ENCODE peak calls at places on chromosomes 12 and 14, in six cellular contexts. V is foreskin fibroblast, F is GM12865, U is mesendoderm, B is colonic mucosa, H is Panc1. X is an unnamed sample.

GRCh38 chr12:6069452-6070093 is 54.9 kb downstream of the VWF start:
- DNase-seq in H (no peak), U (no peak), F (no peak), V (peak), B (no peak), X (peak)

GRCh38 chr12:105331805-105332251 is 1.3 kb downstream of the C12orf75 start:
- DNase-seq in H (no peak), U (peak), B (peak), F (peak), V (no peak), X (no peak)

GRCh38 chr12:7107181-7108041 is 1.6 kb downstream of the C1RL start:
- DNase-seq in U (peak), B (no peak), H (no peak), V (no peak), F (peak), X (no peak)

GRCh38 chr12:102174761-102175160 is 22.9 kb downstream of the PMCH start:
- DNase-seq in F (no peak), H (no peak), V (no peak), B (no peak), U (no peak), X (no peak)

GRCh38 chr12:24903305-24904088 is 45.4 kb downstream of the BCAT1 start:
- DNase-seq in U (no peak), B (no peak), H (no peak), V (no peak), F (peak), X (no peak)

GRCh38 chr12:24109381-24110039 is 160.0 kb upstream of the SOX5 start:
- DNase-seq in H (no peak), V (no peak), F (peak), U (peak), B (no peak), X (no peak)

GRCh38 chr14:79544671-79545070 is 666.6 kb downstream of the DIO2 start:
- DNase-seq in H (no peak), V (no peak), B (no peak), U (no peak), F (no peak), X (peak)

GRCh38 chr12:38163442-38163801 is 153.2 kb upstream of the ALG10B start:
- DNase-seq in H (no peak), V (no peak), B (no peak), U (no peak), F (no peak), X (no peak)

GRCh38 chr14:50999726-51000125 is 55.4 kb upstream of the PYGL start:
- DNase-seq in F (no peak), B (no peak), H (no peak), V (no peak), U (no peak), X (no peak)

DNA sequence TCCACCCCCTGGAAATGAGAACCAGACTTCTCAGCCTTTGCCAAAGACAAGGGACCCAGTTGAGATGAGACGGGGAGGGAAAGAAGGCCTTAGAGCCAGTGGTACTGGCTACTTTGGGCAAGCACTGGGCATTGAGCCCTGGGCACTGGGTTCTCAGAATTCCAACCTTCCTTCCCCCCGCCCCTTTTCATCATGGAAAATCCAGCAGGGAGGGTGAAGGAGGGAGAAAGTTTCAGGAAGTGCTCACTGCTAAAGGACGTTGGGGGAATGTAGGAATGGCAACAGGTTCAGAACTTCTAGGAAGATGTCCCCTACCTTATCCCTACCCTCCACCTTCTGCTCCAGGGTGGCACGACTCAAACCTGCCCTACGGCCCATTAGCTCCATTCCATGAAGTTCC is 4.2 kb upstream of the TNS2 start:
- DNase-seq in U (peak), F (no peak), B (peak), V (no peak), H (no peak), X (no peak)
- H3K4me3 ChIP-seq in U (no peak), F (no peak), B (peak), V (peak), H (no peak), X (peak)

GRCh38 chr14:103449762-103450161 is 64.5 kb downstream of the MARK3 start:
- DNase-seq in F (no peak), U (no peak), B (no peak), H (no peak), V (no peak), X (no peak)
- H3K4me3 ChIP-seq in F (no peak), U (no peak), B (no peak), H (no peak), V (no peak), X (no peak)

GRCh38 chr14:75077794-75078193 is 8.4 kb downstream of the ZC2HC1C start:
- DNase-seq in F (no peak), V (no peak), U (no peak), B (no peak), H (no peak), X (no peak)
- H3K4me3 ChIP-seq in F (no peak), V (no peak), U (no peak), B (no peak), H (no peak), X (no peak)

DNA sequence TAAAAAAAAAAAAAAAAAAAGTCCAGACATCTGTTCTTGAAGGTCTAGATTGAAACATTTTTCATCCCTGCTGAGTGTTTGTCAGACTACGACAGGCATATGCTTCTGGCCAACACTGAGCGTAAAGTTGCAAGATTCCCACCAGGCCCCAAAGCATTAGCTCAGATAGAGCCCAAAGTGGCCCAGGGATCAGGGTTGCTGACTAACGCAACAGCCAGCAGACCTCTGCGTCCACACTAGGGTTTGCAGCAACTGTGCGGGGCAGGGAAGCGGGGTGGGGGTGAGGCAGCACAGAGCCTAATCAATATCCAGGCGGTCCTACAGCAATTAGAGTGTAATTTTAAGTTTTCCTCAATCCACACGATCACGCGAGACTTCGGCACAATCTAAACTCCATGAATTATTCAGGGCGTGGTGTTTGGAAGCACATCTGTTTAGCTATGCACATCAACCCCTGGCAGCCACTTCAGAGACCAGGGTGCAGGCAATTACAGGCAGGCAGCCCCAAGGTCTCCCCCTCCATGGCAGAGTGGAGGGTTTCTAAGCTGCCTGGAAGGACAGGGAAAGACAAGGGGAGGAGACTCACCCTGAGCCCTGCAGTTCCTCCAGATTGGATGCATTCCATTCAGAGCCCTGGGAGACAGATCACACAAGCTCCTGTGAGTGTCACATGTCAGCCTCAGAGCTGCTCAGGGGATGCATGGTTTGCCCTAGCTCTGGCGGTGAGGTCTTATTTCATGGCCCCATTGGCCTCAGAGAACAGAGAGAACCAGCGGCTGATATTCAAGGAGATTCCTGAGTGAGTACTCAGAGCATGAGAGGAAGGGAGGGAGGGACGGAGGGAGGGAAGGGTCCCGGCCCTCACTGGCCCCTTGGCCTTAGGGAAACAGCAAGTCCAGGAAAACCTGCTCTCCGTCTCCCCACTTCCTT is 55.4 kb downstream of the SSH1 start:
- DNase-seq in V (peak), H (no peak), F (no peak), B (peak), U (peak), X (peak)
- H3K4me3 ChIP-seq in V (peak), H (no peak), F (no peak), B (no peak), U (no peak), X (peak)

GRCh38 chr14:105420141-105420975 is 731 bp downstream of the MTA1 start:
- DNase-seq in B (no peak), F (no peak), V (no peak), H (no peak), U (no peak), X (no peak)

GRCh38 chr14:105419305-105420091 is at the start of gene MTA1:
- DNase-seq in H (no peak), U (peak), B (peak), V (peak), F (peak), X (no peak)

GRCh38 chr14:105422695-105423487 is 3.3 kb downstream of the MTA1 start:
- DNase-seq in H (no peak), U (no peak), B (no peak), F (no peak), V (no peak), X (no peak)

GRCh38 chr14:105421723-105422615 is 2.3 kb downstream of the MTA1 start:
- DNase-seq in B (no peak), U (no peak), V (no peak), H (no peak), F (peak), X (no peak)

GRCh38 chr14:105420976-105421674 is 1.5 kb downstream of the MTA1 start:
- DNase-seq in F (no peak), H (no peak), U (no peak), V (no peak), B (no peak), X (no peak)
- H3K4me3 ChIP-seq in F (peak), H (peak), U (peak), V (peak), B (peak), X (peak)

GRCh38 chr14:93784878-93785277 is 3.4 kb downstream of the PRIMA1 start:
- DNase-seq in V (no peak), H (no peak), B (no peak), F (no peak), U (no peak), X (no peak)
- H3K4me3 ChIP-seq in V (no peak), H (no peak), B (no peak), F (no peak), U (no peak), X (no peak)

DNA sequence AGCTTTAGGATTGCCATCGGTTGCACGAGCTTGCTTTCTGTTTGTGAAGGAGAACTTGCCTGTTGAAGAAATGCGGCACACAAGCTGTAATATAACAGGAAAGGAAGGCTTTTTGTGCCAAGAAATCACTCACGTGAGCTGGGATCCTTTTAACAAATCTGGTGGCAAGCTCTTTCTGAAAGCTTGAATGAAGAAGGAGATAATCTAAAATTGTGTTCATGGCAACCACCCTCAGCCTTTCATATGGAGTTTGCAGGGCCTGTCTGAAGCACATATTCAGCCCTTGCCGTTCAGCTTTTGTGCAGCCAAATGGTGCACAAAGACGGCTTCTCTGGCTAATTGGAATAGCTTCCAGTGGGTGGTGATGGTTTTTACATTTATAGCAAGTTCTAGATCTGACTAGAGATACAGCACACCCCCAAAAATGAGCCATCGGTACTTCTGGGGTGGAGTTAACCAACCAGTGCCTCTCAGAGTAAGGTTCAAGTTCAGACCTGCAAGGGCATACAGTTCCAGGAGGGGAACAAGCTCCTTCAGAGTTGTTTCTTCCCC is 107.4 kb downstream of the AEBP2 start:
- DNase-seq in U (no peak), H (no peak), V (peak), F (no peak), B (no peak), X (no peak)
- H3K4me3 ChIP-seq in U (no peak), H (no peak), V (no peak), F (no peak), B (no peak), X (no peak)

GRCh38 chr12:103779410-103780092 is 61.5 kb downstream of the NT5DC3 start:
- DNase-seq in F (no peak), V (no peak), U (peak), B (no peak), H (no peak), X (no peak)
- H3K4me3 ChIP-seq in F (no peak), V (no peak), U (no peak), B (no peak), H (no peak), X (no peak)

GRCh38 chr12:114691196-114691595 is 7.2 kb upstream of the TBX3 start:
- DNase-seq in U (no peak), B (no peak), F (no peak), V (no peak), H (no peak), X (no peak)

GRCh38 chr12:114688256-114688845 is 4.4 kb upstream of the TBX3 start:
- DNase-seq in V (no peak), B (no peak), U (no peak), H (no peak), F (no peak), X (no peak)

GRCh38 chr12:114691810-114692557 is 8.0 kb upstream of the TBX3 start:
- DNase-seq in H (no peak), U (peak), F (no peak), B (no peak), V (no peak), X (no peak)

GRCh38 chr12:114689075-114689994 is 5.4 kb upstream of the TBX3 start:
- DNase-seq in U (no peak), H (no peak), V (no peak), F (no peak), B (no peak), X (no peak)

GRCh38 chr12:114690267-114691135 is 6.5 kb upstream of the TBX3 start:
- DNase-seq in U (no peak), F (no peak), H (no peak), B (no peak), V (no peak), X (no peak)
- H3K4me3 ChIP-seq in U (no peak), F (no peak), H (no peak), B (no peak), V (peak), X (no peak)

DNA sequence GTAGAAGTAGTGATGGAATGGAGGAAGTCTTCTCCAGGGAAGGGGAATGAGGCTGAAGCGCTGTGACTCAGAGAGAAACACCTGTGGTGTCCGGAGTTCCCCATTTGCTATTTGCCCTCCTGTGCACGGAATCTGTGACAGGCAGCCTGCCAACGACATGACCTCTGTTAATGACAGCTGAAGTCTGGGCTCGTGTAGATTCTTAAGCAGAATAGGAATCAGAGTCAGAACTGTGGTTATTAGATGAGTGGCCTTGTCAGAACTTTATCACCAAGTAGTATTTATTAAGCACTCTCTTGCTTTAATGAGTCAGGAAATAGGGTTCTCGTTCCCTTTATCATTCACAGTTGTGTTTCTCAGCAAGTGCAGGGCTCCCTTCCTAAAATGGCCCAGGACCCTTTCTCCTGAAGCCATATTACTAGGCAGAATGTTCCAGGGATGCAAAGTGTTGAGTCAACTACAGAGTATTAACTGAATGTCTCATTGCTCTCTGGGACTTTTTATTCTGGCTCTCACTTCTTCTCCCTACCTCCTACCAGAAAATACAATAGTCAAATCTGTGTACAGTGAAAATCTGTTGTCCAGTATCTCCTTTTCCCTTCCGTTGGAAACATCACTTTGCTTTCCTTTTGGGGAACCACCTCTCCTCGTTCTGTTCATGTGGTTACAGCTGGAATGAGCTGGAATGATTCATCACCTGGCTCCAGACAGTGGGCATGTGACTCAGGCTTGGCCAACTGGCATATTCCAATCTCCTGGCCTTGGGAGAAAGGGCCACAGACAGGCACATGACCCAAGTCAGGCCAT is 77.8 kb upstream of the MAX start:
- DNase-seq in B (peak), V (peak), F (peak), H (no peak), U (no peak), X (peak)
- H3K4me3 ChIP-seq in B (no peak), V (no peak), F (peak), H (no peak), U (no peak), X (no peak)

X was measured in skeletal muscle cell.